ENCODE peak calls at places on chromosome 2, in four cellular contexts. W, K, J and Y are unnamed samples.

GRCh38 chr2:24981742-24982141 is 10.0 kb upstream of the DNAJC27 start:
- DNase-seq in W (no peak), K (no peak), J (no peak), Y (no peak)

GRCh38 chr2:120885311-120885710 is 149.6 kb downstream of the GLI2 start:
- DNase-seq in W (no peak), K (no peak), J (no peak), Y (no peak)

GRCh38 chr2:20050104-20050711 is 1.2 kb downstream of the LAPTM4A start:
- DNase-seq in W (no peak), K (no peak), J (no peak), Y (no peak)

GRCh38 chr2:64283641-64284371 is 139.6 kb upstream of the PELI1 start:
- DNase-seq in W (no peak), K (no peak), J (no peak), Y (no peak)

GRCh38 chr2:201985740-201986735 is 47.6 kb upstream of the FZD7 start:
- DNase-seq in W (no peak), K (no peak), J (no peak), Y (no peak)

GRCh38 chr2:109526442-109526970 is 87.3 kb downstream of the SEPTIN10 start:
- DNase-seq in W (no peak), K (no peak), J (peak), Y (no peak)

GRCh38 chr2:237687666-237688065 is 60.3 kb downstream of the LRRFIP1 start:
- DNase-seq in W (peak), K (no peak), J (no peak), Y (peak)

GRCh38 chr2:36373149-36373880 is 17.7 kb downstream of the CRIM1 start:
- DNase-seq in W (no peak), K (no peak), J (no peak), Y (no peak)

GRCh38 chr2:218041302-218042165 is 27.5 kb upstream of the RUFY4 start:
- DNase-seq in W (no peak), K (no peak), J (no peak), Y (no peak)

GRCh38 chr2:36993841-36994620 is 27.7 kb upstream of the STRN start:
- DNase-seq in W (no peak), K (no peak), J (no peak), Y (no peak)

GRCh38 chr2:3079959-3080948 is 297.4 kb downstream of the EIPR1 start:
- DNase-seq in W (no peak), K (no peak), J (no peak), Y (no peak)

GRCh38 chr2:170928824-170929685 is at the start of gene GORASP2:
- DNase-seq in W (peak), K (peak), J (peak), Y (peak)
- TF ChIP-seq POLR2A in W (peak), K (peak), J (no peak), Y (peak)

GRCh38 chr2:74002515-74003391 is 18.0 kb downstream of the TET3 start:
- DNase-seq in W (peak), K (no peak), J (peak), Y (peak)
- TF ChIP-seq POLR2A in W (peak), K (no peak), J (no peak), Y (no peak)

GRCh38 chr2:8677646-8678592 is 3.9 kb upstream of the ID2 start:
- DNase-seq in W (peak), K (peak), J (peak), Y (no peak)

GRCh38 chr2:8675543-8675942 is 6.3 kb upstream of the ID2 start:
- DNase-seq in W (no peak), K (no peak), J (peak), Y (no peak)

GRCh38 chr2:8674420-8675009 is 7.3 kb upstream of the ID2 start:
- DNase-seq in W (peak), K (no peak), J (peak), Y (no peak)

GRCh38 chr2:8676915-8677645 is 4.8 kb upstream of the ID2 start:
- DNase-seq in W (no peak), K (no peak), J (peak), Y (no peak)

DNA sequence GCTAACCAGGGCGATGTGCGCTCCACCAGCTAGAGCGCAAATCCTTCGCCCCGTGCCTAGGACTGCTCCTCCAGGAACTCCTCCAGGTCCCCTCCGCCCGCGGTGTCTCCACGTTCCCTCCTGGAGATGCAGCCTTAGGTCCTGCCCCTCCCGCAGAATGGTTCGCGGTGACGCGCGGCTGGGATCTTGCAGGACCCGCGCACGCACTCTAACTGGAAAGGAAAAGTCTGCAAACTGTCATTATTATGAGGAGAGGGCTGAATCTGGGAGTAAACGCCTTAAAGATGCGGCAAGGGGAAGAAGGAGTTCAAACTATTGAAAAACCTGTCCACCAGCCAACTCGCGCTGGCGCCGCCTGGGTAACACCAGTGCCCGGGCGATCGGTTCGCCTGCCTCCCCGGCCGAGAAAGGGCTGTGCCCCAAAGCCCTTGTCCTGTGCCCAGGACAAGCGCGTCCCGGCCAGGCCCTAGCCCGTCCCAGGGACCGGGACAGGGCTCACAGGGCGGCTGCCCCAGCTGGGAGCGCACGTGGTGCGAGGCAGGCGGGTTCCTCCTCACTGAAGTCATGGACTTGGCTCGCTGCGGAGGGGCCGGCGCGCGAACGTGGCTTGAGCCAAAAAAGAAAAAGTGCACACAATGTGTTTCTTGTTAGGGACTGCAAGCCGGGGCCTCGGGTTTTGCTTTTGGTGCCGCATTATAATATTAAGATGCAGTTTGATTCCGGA is 5.5 kb upstream of the ID2 start:
- DNase-seq in W (peak), K (no peak), J (peak), Y (no peak)
- TF ChIP-seq POLR2A in W (peak), K (no peak), J (no peak), Y (no peak)

DNA sequence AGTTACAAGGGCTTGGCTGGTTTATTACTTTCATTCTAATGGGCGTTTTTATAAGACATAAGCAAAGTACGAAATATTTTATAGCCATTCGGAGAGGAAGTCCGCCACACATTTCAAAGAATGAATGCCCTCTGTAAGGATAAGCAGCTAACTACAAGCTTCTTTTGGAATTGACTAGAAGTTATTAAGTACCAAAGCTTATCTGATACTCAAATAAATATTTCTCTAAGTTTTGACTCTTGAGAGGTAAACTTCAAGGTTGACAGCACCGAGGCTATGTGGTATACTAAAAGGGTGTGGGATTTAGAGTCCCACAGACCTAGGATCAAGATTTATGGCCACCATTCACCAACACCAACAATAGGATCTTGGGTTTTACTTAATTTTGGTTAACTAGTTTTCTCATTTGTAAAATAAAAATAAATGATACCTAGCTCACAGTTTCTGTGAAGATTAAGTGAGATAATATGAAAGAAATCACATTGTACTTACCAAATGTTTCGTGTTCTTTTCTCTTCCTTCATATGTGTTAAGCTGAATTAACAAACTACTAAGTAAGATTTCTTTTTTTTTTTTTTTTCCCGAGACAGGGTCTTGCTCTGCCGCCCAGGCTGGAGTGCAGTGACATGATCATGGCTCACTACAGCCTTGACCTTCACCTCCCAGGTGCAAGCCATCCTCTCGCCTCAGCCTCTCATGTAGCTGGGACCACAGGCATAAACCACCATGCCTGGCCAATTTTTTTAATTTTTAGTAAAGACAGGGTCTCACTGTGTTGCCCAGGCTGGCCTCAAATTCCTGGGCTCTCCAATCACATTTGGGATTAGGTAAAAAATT is 47.9 kb upstream of the MSH2 start:
- DNase-seq in W (no peak), K (no peak), J (no peak), Y (no peak)
- TF ChIP-seq POLR2A in W (no peak), K (no peak), J (no peak), Y (no peak)

GRCh38 chr2:74413001-74413698 is 8.3 kb downstream of the C2orf81 start:
- DNase-seq in W (no peak), K (no peak), J (peak), Y (no peak)
- TF ChIP-seq POLR2A in W (no peak), K (no peak), J (no peak), Y (no peak)

DNA sequence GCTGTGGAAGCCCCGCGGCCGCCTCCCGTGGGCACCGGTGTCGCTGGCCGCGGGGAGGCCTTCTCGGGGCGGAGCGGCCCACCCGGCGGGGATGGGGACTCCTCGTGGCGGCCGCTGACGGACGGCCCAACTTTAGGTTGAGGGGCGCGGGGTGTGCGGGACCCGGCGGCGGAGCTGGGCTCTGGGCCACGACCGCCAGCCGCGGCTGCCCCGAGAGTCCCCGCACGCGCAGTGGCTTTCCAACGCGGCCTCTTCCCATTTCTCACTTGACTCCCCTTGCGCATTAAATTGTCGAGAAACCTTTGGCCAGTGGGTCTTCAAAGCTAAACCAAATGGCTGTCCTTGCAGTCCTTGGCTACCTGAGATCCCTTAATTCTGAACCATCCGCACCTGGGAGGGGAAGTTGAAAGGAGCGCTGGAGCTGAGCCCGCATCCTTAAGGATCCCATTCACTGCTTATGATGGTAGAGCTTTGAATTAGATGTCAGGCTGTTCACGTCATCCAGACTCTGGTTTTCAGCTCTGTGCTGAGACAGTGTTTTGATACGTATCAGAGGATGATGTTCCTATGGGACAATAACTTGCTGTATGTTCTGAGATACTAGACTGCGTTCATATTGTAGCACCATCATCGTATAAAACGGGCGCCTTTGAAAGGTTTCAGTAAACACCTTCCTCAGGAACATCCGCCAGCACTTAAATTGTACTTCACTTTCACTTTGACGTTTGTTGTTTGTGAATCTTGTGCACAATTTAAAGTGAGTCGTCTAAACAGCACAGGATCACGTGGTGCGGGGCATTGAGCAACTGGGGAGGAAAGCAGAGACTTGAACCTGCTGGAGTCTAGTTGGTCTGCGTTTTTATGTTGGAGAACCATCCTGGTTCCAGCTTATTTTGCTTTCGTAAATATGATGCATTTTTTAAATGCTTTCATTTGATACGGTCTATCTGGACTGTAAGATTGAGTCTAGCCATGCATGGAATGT is 874 bp downstream of the CLIP4 start:
- DNase-seq in W (peak), K (no peak), J (no peak), Y (no peak)
- TF ChIP-seq POLR2A in W (no peak), K (no peak), J (peak), Y (peak)

GRCh38 chr2:181944164-181944913 is 41.3 kb upstream of the PPP1R1C start:
- DNase-seq in W (no peak), K (no peak), J (no peak), Y (no peak)
- TF ChIP-seq POLR2A in W (no peak), K (no peak), J (no peak), Y (no peak)

GRCh38 chr2:216502776-216503629 is 4.4 kb downstream of the RPL37A start:
- DNase-seq in W (no peak), K (no peak), J (no peak), Y (no peak)
- TF ChIP-seq POLR2A in W (no peak), K (no peak), J (no peak), Y (peak)